ENCODE peak calls at places on chromosome 7, in six cellular contexts. K is HTR-8/SVneo; T is RPMI7951; U is AG08396; I is stimulated activated CD4-positive, alpha-beta T cell treated with anti-CD3 and anti-CD28 coated beads, TNF-alpha, amount 100 ng/mL, for 1 hour; V is head of caudate nucleus. N is an unnamed sample.

GRCh38 chr7:120486164-120486563 is 213.2 kb downstream of the KCND2 start:
- DNase-seq in K (no peak), T (no peak), U (no peak), I (no peak), V (no peak), N (peak)

GRCh38 chr7:73560035-73560835 is 2.7 kb upstream of the BCL7B start:
- DNase-seq in K (no peak), T (peak), U (peak), I (no peak), V (peak), N (peak)

GRCh38 chr7:44144426-44144967 is 3.4 kb upstream of the MYL7 start:
- DNase-seq in K (no peak), T (no peak), U (no peak), I (no peak), V (no peak), N (no peak)

GRCh38 chr7:36311539-36311938 is 78.1 kb upstream of the ANLN start:
- DNase-seq in K (no peak), T (no peak), U (no peak), I (no peak), V (no peak), N (no peak)

GRCh38 chr7:22665816-22666375 is 61.1 kb upstream of the IL6 start:
- DNase-seq in K (no peak), T (peak), U (no peak), I (no peak), V (no peak), N (peak)

GRCh38 chr7:70389752-70390151 is 742.2 kb upstream of the GALNT17 start:
- DNase-seq in K (no peak), T (no peak), U (no peak), I (no peak), V (no peak), N (no peak)

GRCh38 chr7:26343837-26344236 is 52.2 kb downstream of the SNX10 start:
- DNase-seq in K (no peak), T (no peak), U (no peak), I (no peak), V (no peak), N (no peak)

GRCh38 chr7:90655566-90655965 is 59.4 kb downstream of the CDK14 start:
- DNase-seq in K (peak), T (peak), U (peak), I (no peak), V (no peak), N (peak)

GRCh38 chr7:18003286-18003685 is 24.4 kb downstream of the PRPS1L1 start:
- DNase-seq in K (no peak), T (no peak), U (no peak), I (no peak), V (no peak), N (no peak)

GRCh38 chr7:143411976-143412708 is 3.5 kb upstream of the EPHA1 start:
- DNase-seq in K (no peak), T (no peak), U (peak), I (no peak), V (no peak), N (no peak)

GRCh38 chr7:3140834-3141233 is 97.2 kb upstream of the CARD11 start:
- DNase-seq in K (no peak), T (no peak), U (no peak), I (no peak), V (no peak), N (no peak)

GRCh38 chr7:148723846-148724245 is 25.1 kb downstream of the CUL1 start:
- DNase-seq in K (no peak), T (no peak), U (no peak), I (no peak), V (no peak), N (no peak)

GRCh38 chr7:130276796-130277762 is 10.4 kb downstream of the CPA2 start:
- DNase-seq in K (no peak), T (peak), U (peak), I (no peak), V (peak), N (peak)

GRCh38 chr7:1144269-1144771 is 15.7 kb downstream of the ZFAND2A start:
- DNase-seq in K (peak), T (peak), U (peak), I (no peak), V (no peak), N (peak)

GRCh38 chr7:157271991-157272324 is 64.8 kb upstream of the DNAJB6 start:
- DNase-seq in K (no peak), T (peak), U (peak), I (no peak), V (no peak), N (peak)

GRCh38 chr7:56609852-56610355 is 493.7 kb upstream of the NUPR2 start:
- DNase-seq in K (no peak), T (no peak), U (no peak), I (no peak), V (no peak), N (no peak)

GRCh38 chr7:66902844-66903180 is 18.2 kb upstream of the TMEM248 start:
- DNase-seq in K (no peak), T (no peak), U (no peak), I (no peak), V (no peak), N (no peak)

GRCh38 chr7:38574121-38574520 is 57.1 kb downstream of the AMPH start:
- DNase-seq in K (no peak), T (peak), U (no peak), I (no peak), V (no peak), N (peak)

GRCh38 chr7:130794619-130794922 is 60.6 kb upstream of the KLF14 start:
- DNase-seq in K (no peak), T (no peak), U (no peak), I (no peak), V (no peak), N (no peak)

GRCh38 chr7:1331576-1332467 is 99.2 kb downstream of the UNCX start:
- DNase-seq in K (no peak), T (peak), U (no peak), I (no peak), V (no peak), N (no peak)

GRCh38 chr7:53422291-53422690 is 386.9 kb downstream of the POM121L12 start:
- DNase-seq in K (no peak), T (no peak), U (no peak), I (no peak), V (no peak), N (no peak)

GRCh38 chr7:29748286-29749099 is 57.8 kb upstream of the WIPF3 start:
- DNase-seq in K (no peak), T (peak), U (no peak), I (no peak), V (peak), N (peak)

GRCh38 chr7:95688931-95689453 is 83.4 kb upstream of the DYNC1I1 start:
- DNase-seq in K (no peak), T (peak), U (no peak), I (no peak), V (no peak), N (peak)

GRCh38 chr7:52854681-52855080 is 180.8 kb upstream of the POM121L12 start:
- DNase-seq in K (no peak), T (no peak), U (no peak), I (no peak), V (no peak), N (no peak)

GRCh38 chr7:41880107-41880506 is 177.2 kb upstream of the INHBA start:
- DNase-seq in K (peak), T (peak), U (peak), I (no peak), V (peak), N (peak)

GRCh38 chr7:155462163-155462735 is 4.3 kb downstream of the EN2 start:
- DNase-seq in K (no peak), T (no peak), U (no peak), I (no peak), V (no peak), N (no peak)

GRCh38 chr7:50782376-50783208 is at the start of gene GRB10:
- DNase-seq in K (no peak), T (peak), U (peak), I (no peak), V (peak), N (peak)

GRCh38 chr7:154994996-154995395 is 7.9 kb downstream of the PAXIP1 start:
- DNase-seq in K (no peak), T (no peak), U (no peak), I (no peak), V (no peak), N (no peak)

GRCh38 chr7:157827863-157828160 is 491.0 kb downstream of the DNAJB6 start:
- DNase-seq in K (no peak), T (no peak), U (no peak), I (no peak), V (no peak), N (no peak)

GRCh38 chr7:98221611-98222532 is 10.6 kb downstream of the BHLHA15 start:
- DNase-seq in K (no peak), T (no peak), U (no peak), I (no peak), V (no peak), N (no peak)

GRCh38 chr7:138608292-138608691 is 92.9 kb downstream of the SVOPL start:
- DNase-seq in K (no peak), T (peak), U (peak), I (no peak), V (no peak), N (peak)

GRCh38 chr7:47779341-47779771 is 168.9 kb downstream of the PKD1L1 start:
- DNase-seq in K (no peak), T (no peak), U (no peak), I (no peak), V (no peak), N (no peak)

GRCh38 chr7:27686315-27686714 is 23.6 kb upstream of the HIBADH start:
- DNase-seq in K (no peak), T (no peak), U (no peak), I (no peak), V (no peak), N (peak)

GRCh38 chr7:106962751-106963150 is 81.8 kb upstream of the PRKAR2B start:
- DNase-seq in K (no peak), T (no peak), U (no peak), I (no peak), V (no peak), N (no peak)

GRCh38 chr7:2099036-2099957 is 133.4 kb downstream of the MAD1L1 start:
- DNase-seq in K (no peak), T (no peak), U (peak), I (peak), V (no peak), N (peak)

GRCh38 chr7:29490094-29490607 is 73.5 kb upstream of the PRR15 start:
- DNase-seq in K (no peak), T (no peak), U (no peak), I (no peak), V (no peak), N (no peak)

GRCh38 chr7:102890292-102890970 is 22.4 kb upstream of the LRRC17 start:
- DNase-seq in K (no peak), T (peak), U (peak), I (no peak), V (peak), N (peak)